ENCODE peak calls at places on chromosomes 13 and 19, in four cellular contexts. J is breast epithelium, D is H9, N is PC-3. B is an unnamed sample.
A peak's percentile ranks its signal among the peaks of the same experiment; 100 is the strongest.

GRCh38 chr13:55437162-55437561 is 1703.6 kb upstream of the PRR20A start:
- DNase-seq in J (no peak), D (no peak), N (no peak), B (no peak)

GRCh38 chr13:39107484-39108040 is 69.3 kb downstream of the NHLRC3 start:
- DNase-seq in J (no peak), D (no peak), N (no peak), B (no peak)

GRCh38 chr13:46104868-46105267 is at the start of gene CPB2:
- DNase-seq in J (no peak), D (no peak), N (no peak), B (no peak)

GRCh38 chr19:51676566-51677083 is 16.5 kb upstream of the SPACA6 start:
- DNase-seq in J (no peak), D (no peak), N (no peak), B (no peak)

GRCh38 chr13:94020833-94021232 is 458.6 kb downstream of the DCT start:
- DNase-seq in J (no peak), D (no peak), N (peak; percentile 82), B (no peak)

GRCh38 chr19:36973021-36973843 is 57.1 kb downstream of the ZNF568 start:
- DNase-seq in J (peak; percentile 88), D (peak; percentile 34), N (no peak), B (peak; percentile 88)

GRCh38 chr13:89061821-89062220 is 1390.7 kb downstream of the SLITRK5 start:
- DNase-seq in J (no peak), D (no peak), N (peak; percentile 12), B (no peak)

GRCh38 chr19:45153339-45154063 is 7.3 kb downstream of the NKPD1 start:
- DNase-seq in J (no peak), D (peak; percentile 72), N (no peak), B (no peak)

GRCh38 chr13:113002206-113002821 is 33.3 kb downstream of the MCF2L start:
- DNase-seq in J (no peak), D (peak; percentile 81), N (no peak), B (no peak)

GRCh38 chr13:114136576-114136975 is 4.2 kb upstream of the RASA3 start:
- DNase-seq in J (no peak), D (no peak), N (no peak), B (no peak)

GRCh38 chr13:25806304-25806974 is 245.4 kb downstream of the SHISA2 start:
- DNase-seq in J (no peak), D (no peak), N (peak; percentile 61), B (no peak)

GRCh38 chr19:16327911-16328823 is 3.5 kb downstream of the KLF2 start:
- DNase-seq in J (no peak), D (no peak), N (no peak), B (peak; percentile 93)

GRCh38 chr13:28336193-28336657 is 158.7 kb downstream of the FLT1 start:
- DNase-seq in J (no peak), D (no peak), N (no peak), B (no peak)

GRCh38 chr19:10395003-10395402 is 8.3 kb downstream of the CDC37 start:
- DNase-seq in J (no peak), D (no peak), N (no peak), B (no peak)

GRCh38 chr13:107025991-107026390 is 458.1 kb upstream of the ARGLU1 start:
- DNase-seq in J (peak; percentile 54), D (no peak), N (peak; percentile 49), B (peak; percentile 78)

GRCh38 chr13:43785681-43786471 is 896 bp downstream of the ENOX1 start:
- DNase-seq in J (peak; percentile 68), D (peak; percentile 73), N (peak; percentile 48), B (peak; percentile 80)

GRCh38 chr19:35731353-35731752 is 10.9 kb downstream of the IGFLR1 start:
- DNase-seq in J (no peak), D (no peak), N (peak; percentile 2), B (no peak)

GRCh38 chr19:13881231-13881691 is 4.3 kb downstream of the NANOS3 start:
- DNase-seq in J (no peak), D (peak; percentile 84), N (no peak), B (no peak)

GRCh38 chr19:15439078-15439799 is 10.5 kb downstream of the WIZ start:
- DNase-seq in J (no peak), D (no peak), N (no peak), B (no peak)

GRCh38 chr13:112796190-112796915 is 106.5 kb downstream of the ATP11A start:
- DNase-seq in J (no peak), D (no peak), N (no peak), B (no peak)

GRCh38 chr19:47781590-47782318 is 3.3 kb downstream of the SELENOW start:
- DNase-seq in J (no peak), D (no peak), N (no peak), B (no peak)

GRCh38 chr13:106372199-106373160 is 163.0 kb downstream of the EFNB2 start:
- DNase-seq in J (no peak), D (no peak), N (no peak), B (no peak)

GRCh38 chr19:22945560-22945959 is 57.4 kb downstream of the ZNF728 start:
- DNase-seq in J (no peak), D (no peak), N (no peak), B (no peak)

GRCh38 chr13:31424130-31424729 is 224.5 kb downstream of the B3GLCT start:
- DNase-seq in J (peak; percentile 73), D (peak; percentile 88), N (peak; percentile 83), B (peak; percentile 30)

GRCh38 chr13:103883152-103883551 is 816.9 kb upstream of the SLC10A2 start:
- DNase-seq in J (peak; percentile 87), D (peak; percentile 81), N (peak; percentile 97), B (no peak)

GRCh38 chr13:98543380-98544104 is 33.4 kb downstream of the STK24 start:
- DNase-seq in J (no peak), D (no peak), N (no peak), B (no peak)
- H3K27ac ChIP-seq in J (no peak overlapping the region), D (no peak overlapping the region), N (no peak overlapping the region), B (no peak overlapping the region)

DNA sequence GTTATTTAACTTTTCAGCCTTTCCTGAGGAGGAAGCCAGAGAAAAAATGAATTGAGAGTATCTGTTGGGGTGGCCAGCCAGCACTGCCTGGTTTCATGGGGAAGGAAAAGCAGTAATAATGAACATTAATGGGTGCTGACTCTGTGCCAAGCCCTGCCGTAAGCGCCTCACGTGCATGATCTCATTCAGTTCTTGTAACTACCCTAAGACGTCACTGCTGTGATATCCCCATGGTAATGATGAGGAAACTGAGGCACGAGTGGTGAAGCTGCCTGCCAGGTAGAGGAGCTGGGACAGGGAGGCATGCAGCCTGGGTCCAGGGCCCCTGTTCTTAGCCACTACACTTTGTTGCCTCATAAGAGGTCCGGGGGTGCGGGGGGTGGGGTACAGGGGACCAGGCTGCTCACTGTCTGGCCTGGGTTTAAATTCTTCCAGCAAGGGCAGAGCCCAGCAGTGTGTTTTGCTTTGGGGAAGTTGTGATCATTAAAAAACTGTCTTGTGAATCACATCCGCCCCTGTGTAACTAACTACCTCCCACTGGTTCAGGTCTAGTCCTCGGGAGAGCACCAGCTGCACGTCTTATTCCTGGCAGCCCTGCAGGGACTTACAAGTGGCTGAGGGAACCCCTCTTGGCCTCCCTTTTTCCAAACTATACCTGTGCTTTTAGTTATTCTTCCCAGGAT is 127.3 kb downstream of the SIPA1L3 start:
- DNase-seq in J (no peak), D (no peak), N (no peak), B (no peak)
- TF ChIP-seq CTCF in J (no peak), D (no peak), N (no peak), B (no peak)

GRCh38 chr13:53198017-53198416 is 169.4 kb downstream of the OLFM4 start:
- DNase-seq in J (no peak), D (no peak), N (no peak), B (no peak)

GRCh38 chr13:53197424-53197823 is 168.8 kb downstream of the OLFM4 start:
- DNase-seq in J (no peak), D (no peak), N (peak; percentile 1), B (no peak)

GRCh38 chr13:53200498-53201453 is 172.2 kb downstream of the OLFM4 start:
- DNase-seq in J (peak; percentile 60), D (peak; percentile 89), N (no peak), B (no peak)

GRCh38 chr13:53200075-53200474 is 171.5 kb downstream of the OLFM4 start:
- DNase-seq in J (no peak), D (no peak), N (no peak), B (no peak)

GRCh38 chr13:53198699-53199098 is 170.1 kb downstream of the OLFM4 start:
- DNase-seq in J (no peak), D (no peak), N (no peak), B (no peak)
- H3K27me3 ChIP-seq in J (peaks cover 10% of the 10 kb centered on the region), D (no peaks in the 10 kb centered on the region), N (no peaks in the 10 kb centered on the region), B (peaks cover 5% of the 10 kb centered on the region)

DNA sequence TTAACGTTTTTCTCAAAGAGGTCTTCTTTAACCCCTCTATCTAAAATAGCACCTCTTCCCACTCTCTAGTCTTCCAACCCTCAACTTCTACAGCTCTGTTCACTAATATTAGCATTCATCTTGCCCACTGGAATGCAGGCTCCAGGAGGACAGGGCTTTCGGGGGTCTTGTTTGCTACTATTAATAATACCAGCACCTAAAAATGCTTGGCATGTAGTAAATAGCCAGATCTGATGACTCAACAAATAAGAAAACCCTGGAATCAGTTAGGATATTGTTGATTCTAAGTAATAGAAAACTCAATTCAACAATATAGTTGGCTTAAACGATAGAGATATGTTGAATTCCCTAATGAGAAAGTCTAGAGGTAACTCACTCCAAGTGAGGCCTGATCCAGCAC is 14.2 kb downstream of the DYRK1B start:
- DNase-seq in J (no peak), D (no peak), N (no peak), B (no peak)
- H3K27ac ChIP-seq in J (no peak overlapping the region), D (no peak overlapping the region), N (no peak overlapping the region), B (no peak overlapping the region)

DNA sequence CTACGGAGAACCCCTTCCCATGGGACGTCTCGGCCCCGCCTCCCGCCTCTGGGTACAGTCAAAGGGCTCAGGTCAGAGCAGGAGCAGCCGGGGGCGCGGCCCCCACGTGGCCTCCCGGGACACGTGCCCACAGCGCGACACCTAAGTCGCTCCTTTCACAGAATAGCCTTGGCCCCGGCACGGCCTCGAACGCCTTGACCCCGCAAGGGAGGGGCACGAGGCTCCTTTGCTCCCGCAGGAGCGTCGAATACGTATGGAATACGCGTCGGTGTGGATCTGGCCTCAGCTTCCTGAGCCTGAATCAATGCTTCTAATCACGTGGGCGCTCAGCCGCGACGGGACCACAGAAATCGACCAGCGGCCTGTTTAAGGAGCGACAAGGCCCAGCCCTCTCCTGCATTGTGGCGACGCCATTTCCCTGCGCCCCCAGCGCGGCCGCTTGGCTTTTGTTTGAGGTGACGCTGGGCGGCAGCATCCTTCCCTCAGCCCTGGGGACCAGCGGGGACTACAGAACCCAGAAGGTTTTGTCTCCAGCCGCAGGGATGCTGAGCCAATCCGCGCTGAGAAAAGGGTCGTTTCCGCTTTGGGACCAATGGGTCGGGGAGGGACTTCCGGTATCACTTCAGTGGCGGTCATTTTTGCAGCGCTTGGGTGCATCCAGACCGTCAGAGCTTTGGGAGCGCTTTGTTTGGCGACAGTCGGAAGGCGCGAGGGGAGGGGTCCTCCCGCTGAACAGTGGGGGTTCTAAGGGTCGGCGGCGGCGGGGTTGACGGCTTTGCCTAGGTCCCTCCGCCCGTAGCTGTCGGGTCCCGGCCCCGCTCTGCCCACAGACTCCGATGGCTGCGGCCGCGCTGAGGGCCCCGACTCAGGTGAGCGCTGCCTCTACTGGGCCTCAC is at the start of gene ZIK1:
- DNase-seq in J (peak; percentile 85), D (peak; percentile 97), N (no peak), B (peak; percentile 39)
- TF ChIP-seq CTCF in J (no peak), D (no peak), N (no peak), B (no peak)

B was measured in ascending aorta.